ENCODE peak calls at places on chromosomes 16 and 17, in six cellular contexts. One of them, this sample, is unnamed.

GRCh38 chr16:69465083-69465721 is 40.8 kb downstream of the CYB5B start:
- DNase-seq in skeletal muscle cell: no peak
- DNase-seq in SJSA1: no peak
- DNase-seq in fibroblast of lung: peak; percentile 78
- DNase-seq in fibroblast of pulmonary artery: no peak
- DNase-seq in bronchial epithelial cell: no peak
- DNase-seq in this sample: no peak

GRCh38 chr17:8680402-8680801 is 49.9 kb upstream of the MYH10 start:
- DNase-seq in skeletal muscle cell: no peak
- DNase-seq in SJSA1: no peak
- DNase-seq in fibroblast of lung: no peak
- DNase-seq in fibroblast of pulmonary artery: no peak
- DNase-seq in bronchial epithelial cell: no peak
- DNase-seq in this sample: no peak

GRCh38 chr17:71970312-71970711 is 150.5 kb upstream of the SOX9 start:
- DNase-seq in skeletal muscle cell: peak; percentile 25
- DNase-seq in SJSA1: no peak
- DNase-seq in fibroblast of lung: no peak
- DNase-seq in fibroblast of pulmonary artery: no peak
- DNase-seq in bronchial epithelial cell: peak; percentile 98
- DNase-seq in this sample: no peak

GRCh38 chr17:32516940-32517711 is 30.3 kb downstream of the CDK5R1 start:
- DNase-seq in skeletal muscle cell: no peak
- DNase-seq in SJSA1: no peak
- DNase-seq in fibroblast of lung: no peak
- DNase-seq in fibroblast of pulmonary artery: no peak
- DNase-seq in bronchial epithelial cell: no peak
- DNase-seq in this sample: no peak

GRCh38 chr16:24972608-24973220 is 42.5 kb downstream of the ARHGAP17 start:
- DNase-seq in skeletal muscle cell: no peak
- DNase-seq in SJSA1: no peak
- DNase-seq in fibroblast of lung: no peak
- DNase-seq in fibroblast of pulmonary artery: no peak
- DNase-seq in bronchial epithelial cell: no peak
- DNase-seq in this sample: no peak

GRCh38 chr17:26766743-26767142 is 527.2 kb upstream of the WSB1 start:
- DNase-seq in skeletal muscle cell: no peak
- DNase-seq in SJSA1: no peak
- DNase-seq in fibroblast of lung: no peak
- DNase-seq in fibroblast of pulmonary artery: no peak
- DNase-seq in bronchial epithelial cell: no peak
- DNase-seq in this sample: no peak

GRCh38 chr17:57138956-57139576 is 54.0 kb downstream of the AKAP1 start:
- DNase-seq in skeletal muscle cell: peak; percentile 32
- DNase-seq in SJSA1: no peak
- DNase-seq in fibroblast of lung: peak; percentile 14
- DNase-seq in fibroblast of pulmonary artery: no peak
- DNase-seq in bronchial epithelial cell: peak; percentile 47
- DNase-seq in this sample: no peak

GRCh38 chr16:31063843-31064611 is 10.0 kb downstream of the ZNF668 start:
- DNase-seq in skeletal muscle cell: no peak
- DNase-seq in SJSA1: no peak
- DNase-seq in fibroblast of lung: no peak
- DNase-seq in fibroblast of pulmonary artery: no peak
- DNase-seq in bronchial epithelial cell: no peak
- DNase-seq in this sample: no peak

GRCh38 chr16:67770371-67770991 is 35.9 kb downstream of the RANBP10 start:
- DNase-seq in skeletal muscle cell: no peak
- DNase-seq in SJSA1: no peak
- DNase-seq in fibroblast of lung: peak; percentile 72
- DNase-seq in fibroblast of pulmonary artery: peak; percentile 53
- DNase-seq in bronchial epithelial cell: no peak
- DNase-seq in this sample: no peak

GRCh38 chr16:14057878-14058382 is 13.2 kb upstream of the MRTFB start:
- DNase-seq in skeletal muscle cell: no peak
- DNase-seq in SJSA1: no peak
- DNase-seq in fibroblast of lung: no peak
- DNase-seq in fibroblast of pulmonary artery: peak; percentile 41
- DNase-seq in bronchial epithelial cell: peak; percentile 7
- DNase-seq in this sample: no peak

GRCh38 chr17:1532836-1533602 is 16.6 kb upstream of the INPP5K start:
- DNase-seq in skeletal muscle cell: no peak
- DNase-seq in SJSA1: no peak
- DNase-seq in fibroblast of lung: peak; percentile 20
- DNase-seq in fibroblast of pulmonary artery: peak; percentile 24
- DNase-seq in bronchial epithelial cell: no peak
- DNase-seq in this sample: no peak

GRCh38 chr16:80288616-80289015 is 252.2 kb upstream of the DYNLRB2 start:
- DNase-seq in skeletal muscle cell: no peak
- DNase-seq in SJSA1: no peak
- DNase-seq in fibroblast of lung: no peak
- DNase-seq in fibroblast of pulmonary artery: no peak
- DNase-seq in bronchial epithelial cell: no peak
- DNase-seq in this sample: no peak

GRCh38 chr16:66551788-66552287 is 538 bp upstream of the CKLF start:
- DNase-seq in skeletal muscle cell: no peak
- DNase-seq in SJSA1: no peak
- DNase-seq in fibroblast of lung: no peak
- DNase-seq in fibroblast of pulmonary artery: no peak
- DNase-seq in bronchial epithelial cell: no peak
- DNase-seq in this sample: no peak

GRCh38 chr17:43125967-43126910 is 1.1 kb upstream of the BRCA1 start:
- DNase-seq in skeletal muscle cell: no peak
- DNase-seq in SJSA1: no peak
- DNase-seq in fibroblast of lung: peak; percentile 6
- DNase-seq in fibroblast of pulmonary artery: no peak
- DNase-seq in bronchial epithelial cell: no peak
- DNase-seq in this sample: no peak

GRCh38 chr17:41907633-41908539 is 10.9 kb downstream of the ACLY start:
- DNase-seq in skeletal muscle cell: no peak
- DNase-seq in SJSA1: no peak
- DNase-seq in fibroblast of lung: peak; percentile 43
- DNase-seq in fibroblast of pulmonary artery: no peak
- DNase-seq in bronchial epithelial cell: no peak
- DNase-seq in this sample: no peak

GRCh38 chr17:46191332-46192210 is 1.7 kb downstream of the KANSL1 start:
- DNase-seq in skeletal muscle cell: no peak
- DNase-seq in SJSA1: peak; percentile 59
- DNase-seq in fibroblast of lung: peak; percentile 42
- DNase-seq in fibroblast of pulmonary artery: peak; percentile 41
- DNase-seq in bronchial epithelial cell: peak; percentile 22
- DNase-seq in this sample: no peak

GRCh38 chr16:84357191-84357651 is 11.1 kb upstream of the ATP2C2 start:
- DNase-seq in skeletal muscle cell: no peak
- DNase-seq in SJSA1: peak; percentile 90
- DNase-seq in fibroblast of lung: peak; percentile 26
- DNase-seq in fibroblast of pulmonary artery: no peak
- DNase-seq in bronchial epithelial cell: peak; percentile 91
- DNase-seq in this sample: no peak

GRCh38 chr16:14240216-14240843 is 169.2 kb downstream of the MRTFB start:
- DNase-seq in skeletal muscle cell: no peak
- DNase-seq in SJSA1: no peak
- DNase-seq in fibroblast of lung: peak; percentile 67
- DNase-seq in fibroblast of pulmonary artery: no peak
- DNase-seq in bronchial epithelial cell: no peak
- DNase-seq in this sample: no peak

GRCh38 chr16:49596119-49596518 is 222.5 kb downstream of the C16orf78 start:
- DNase-seq in skeletal muscle cell: no peak
- DNase-seq in SJSA1: peak; percentile 16
- DNase-seq in fibroblast of lung: peak; percentile 36
- DNase-seq in fibroblast of pulmonary artery: peak; percentile 59
- DNase-seq in bronchial epithelial cell: no peak
- DNase-seq in this sample: peak; percentile 32

GRCh38 chr16:10376229-10376628 is 9.6 kb upstream of the ATF7IP2 start:
- DNase-seq in skeletal muscle cell: no peak
- DNase-seq in SJSA1: no peak
- DNase-seq in fibroblast of lung: no peak
- DNase-seq in fibroblast of pulmonary artery: no peak
- DNase-seq in bronchial epithelial cell: no peak
- DNase-seq in this sample: no peak

GRCh38 chr17:1036171-1036844 is 39.4 kb downstream of the TIMM22 start:
- DNase-seq in skeletal muscle cell: no peak
- DNase-seq in SJSA1: no peak
- DNase-seq in fibroblast of lung: no peak
- DNase-seq in fibroblast of pulmonary artery: no peak
- DNase-seq in bronchial epithelial cell: no peak
- DNase-seq in this sample: no peak

GRCh38 chr17:80429356-80430275 is 14.6 kb downstream of the ENDOV start:
- DNase-seq in skeletal muscle cell: no peak
- DNase-seq in SJSA1: no peak
- DNase-seq in fibroblast of lung: no peak
- DNase-seq in fibroblast of pulmonary artery: no peak
- DNase-seq in bronchial epithelial cell: no peak
- DNase-seq in this sample: no peak

GRCh38 chr17:62062936-62063335 is 2.1 kb downstream of the MED13 start:
- DNase-seq in skeletal muscle cell: no peak
- DNase-seq in SJSA1: no peak
- DNase-seq in fibroblast of lung: peak; percentile 4
- DNase-seq in fibroblast of pulmonary artery: no peak
- DNase-seq in bronchial epithelial cell: no peak
- DNase-seq in this sample: no peak
- H3K4me3 ChIP-seq in skeletal muscle cell: peak overlapping the region; percentile 21
- H3K4me3 ChIP-seq in SJSA1: no peak overlapping the region
- H3K4me3 ChIP-seq in fibroblast of lung: peak overlapping the region; percentile 57
- H3K4me3 ChIP-seq in fibroblast of pulmonary artery: peak overlapping the region; percentile 97
- H3K4me3 ChIP-seq in bronchial epithelial cell: no peak overlapping the region
- H3K4me3 ChIP-seq in this sample: peak overlapping the region; percentile 98

GRCh38 chr17:67121317-67121887 is 77.0 kb downstream of the CACNG1 start:
- DNase-seq in skeletal muscle cell: peak; percentile 53
- DNase-seq in SJSA1: no peak
- DNase-seq in fibroblast of lung: peak; percentile 49
- DNase-seq in fibroblast of pulmonary artery: no peak
- DNase-seq in bronchial epithelial cell: no peak
- DNase-seq in this sample: no peak
- H3K4me3 ChIP-seq in skeletal muscle cell: no peak overlapping the region
- H3K4me3 ChIP-seq in SJSA1: no peak overlapping the region
- H3K4me3 ChIP-seq in fibroblast of lung: no peak overlapping the region
- H3K4me3 ChIP-seq in fibroblast of pulmonary artery: no peak overlapping the region
- H3K4me3 ChIP-seq in bronchial epithelial cell: no peak overlapping the region
- H3K4me3 ChIP-seq in this sample: peak overlapping the region; percentile 59

DNA sequence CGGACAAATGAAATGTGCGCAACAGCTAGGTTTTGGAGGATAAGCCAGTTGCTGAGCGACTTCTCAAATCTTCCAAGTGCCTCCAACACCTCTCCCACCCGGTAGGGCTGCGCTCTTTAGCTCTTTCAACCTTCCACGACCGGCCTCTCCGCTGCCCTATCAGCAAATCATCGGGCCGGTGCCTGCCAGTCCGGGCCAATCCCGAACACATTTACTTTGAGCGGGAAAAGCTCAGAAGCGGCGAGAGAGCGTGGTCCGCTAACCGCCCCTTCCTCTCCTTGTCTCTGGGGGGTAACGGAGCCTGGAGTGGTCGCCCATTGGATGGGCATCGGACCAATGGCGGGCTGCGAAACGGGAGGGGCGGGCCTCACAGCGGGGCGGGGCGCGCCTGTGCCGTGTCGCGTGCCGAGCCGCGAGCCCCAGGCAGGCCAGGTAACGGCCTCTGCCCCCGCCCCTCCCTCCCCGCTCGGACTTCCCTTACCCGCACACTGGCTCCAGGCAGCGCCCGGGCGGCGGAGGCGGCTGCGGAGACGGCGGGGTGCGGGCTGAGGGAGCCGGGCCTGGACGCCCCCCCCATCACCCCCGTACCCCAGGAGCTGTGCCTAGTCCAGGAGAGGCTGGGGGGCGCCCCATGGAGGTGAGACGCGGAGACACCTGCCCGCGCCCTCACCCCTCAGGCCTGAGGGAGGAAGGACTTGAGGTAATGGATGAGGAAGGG is at the start of gene MEIOC:
- DNase-seq in skeletal muscle cell: no peak
- DNase-seq in SJSA1: no peak
- DNase-seq in fibroblast of lung: no peak
- DNase-seq in fibroblast of pulmonary artery: no peak
- DNase-seq in bronchial epithelial cell: no peak
- DNase-seq in this sample: no peak
- H3K4me3 ChIP-seq in skeletal muscle cell: peak within 1 kb of the TSS; percentile 32
- H3K4me3 ChIP-seq in SJSA1: no peak within 1 kb of the TSS
- H3K4me3 ChIP-seq in fibroblast of lung: no peak within 1 kb of the TSS
- H3K4me3 ChIP-seq in fibroblast of pulmonary artery: no peak within 1 kb of the TSS
- H3K4me3 ChIP-seq in bronchial epithelial cell: no peak within 1 kb of the TSS
- H3K4me3 ChIP-seq in this sample: no peak within 1 kb of the TSS

DNA sequence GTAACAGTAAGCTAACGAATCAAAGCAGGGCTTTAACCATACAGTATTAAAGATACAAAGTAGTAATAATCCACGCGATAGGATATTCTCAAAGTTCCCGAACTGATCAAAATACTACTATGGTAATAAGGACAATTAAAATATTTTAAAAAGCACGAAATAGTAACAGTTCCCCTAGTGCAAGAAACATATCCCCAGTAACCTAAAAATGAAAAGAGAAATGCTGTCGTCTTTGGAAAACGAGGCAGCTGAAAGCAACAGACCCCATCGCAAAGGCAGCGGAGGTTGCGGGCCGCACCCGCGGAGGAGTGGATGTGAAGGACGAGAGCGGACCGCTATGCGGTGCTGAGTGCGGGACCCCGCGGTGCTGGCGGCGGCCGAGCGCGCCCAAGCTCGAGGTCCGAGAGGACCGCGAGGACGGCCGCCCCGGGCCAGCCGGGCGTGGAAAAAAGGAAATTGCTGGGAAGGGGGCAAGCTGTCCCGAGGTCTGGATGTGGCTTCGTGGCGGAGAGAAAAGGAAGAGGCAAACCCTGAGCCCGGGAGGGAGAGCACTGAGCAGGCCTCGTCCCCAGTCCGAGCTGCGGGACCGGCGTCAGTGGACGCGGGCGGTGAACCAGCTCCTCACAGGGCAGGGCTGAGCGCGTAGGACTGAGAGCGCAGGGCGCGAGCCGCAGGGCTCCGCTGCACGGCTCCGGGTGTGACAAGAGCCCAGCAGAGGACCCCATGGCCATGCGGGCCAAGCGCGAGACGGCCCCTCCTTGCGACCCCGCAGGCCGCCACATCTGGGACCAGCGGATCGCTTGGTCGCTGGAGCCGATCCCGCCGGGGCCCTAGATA is 2.1 kb downstream of the TBX4 start:
- DNase-seq in skeletal muscle cell: no peak
- DNase-seq in SJSA1: no peak
- DNase-seq in fibroblast of lung: peak; percentile 45
- DNase-seq in fibroblast of pulmonary artery: no peak
- DNase-seq in bronchial epithelial cell: no peak
- DNase-seq in this sample: no peak
- H3K4me3 ChIP-seq in skeletal muscle cell: peak overlapping the region; percentile 5
- H3K4me3 ChIP-seq in SJSA1: no peak overlapping the region
- H3K4me3 ChIP-seq in fibroblast of lung: peak overlapping the region; percentile 68
- H3K4me3 ChIP-seq in fibroblast of pulmonary artery: no peak overlapping the region
- H3K4me3 ChIP-seq in bronchial epithelial cell: no peak overlapping the region
- H3K4me3 ChIP-seq in this sample: no peak overlapping the region